ENCODE peak calls at places on chromosomes 3 and 15, in six cellular contexts. C, D, R, Q, G and V are unnamed samples.

GRCh38 chr3:106157411-106157810 is 288.6 kb upstream of the CBLB start:
- DNase-seq in C (no peak), D (no peak), R (no peak), Q (no peak), G (no peak), V (no peak)

GRCh38 chr15:63030101-63030528 is 12.4 kb upstream of the TPM1 start:
- DNase-seq in C (peak; percentile 63), D (no peak), R (no peak), Q (no peak), G (peak; percentile 26), V (no peak)

GRCh38 chr3:48423883-48424695 is 5.8 kb downstream of the PLXNB1 start:
- DNase-seq in C (no peak), D (no peak), R (no peak), Q (no peak), G (no peak), V (no peak)

GRCh38 chr3:188133646-188134045 is 20.3 kb upstream of the LPP start:
- DNase-seq in C (peak; percentile 46), D (no peak), R (no peak), Q (no peak), G (peak; percentile 73), V (no peak)

GRCh38 chr3:170726976-170727661 is 141.2 kb upstream of the SLC7A14 start:
- DNase-seq in C (peak; percentile 94), D (no peak), R (no peak), Q (peak; percentile 65), G (peak; percentile 92), V (no peak)

GRCh38 chr3:144556392-144556791 is 584.8 kb downstream of the DIPK2A start:
- DNase-seq in C (peak; percentile 7), D (no peak), R (no peak), Q (no peak), G (peak; percentile 27), V (no peak)

GRCh38 chr15:27237319-27237939 is 266.4 kb downstream of the GABRG3 start:
- DNase-seq in C (no peak), D (no peak), R (no peak), Q (no peak), G (no peak), V (no peak)

GRCh38 chr15:76998661-76999285 is 3.8 kb downstream of the PSTPIP1 start:
- DNase-seq in C (no peak), D (no peak), R (no peak), Q (no peak), G (no peak), V (no peak)

GRCh38 chr15:37100109-37100873 is at the start of gene MEIS2:
- DNase-seq in C (peak; percentile 96), D (peak; percentile 90), R (peak; percentile 91), Q (peak; percentile 87), G (peak; percentile 96), V (peak; percentile 83)

GRCh38 chr15:81304226-81304625 is 19.7 kb downstream of the STARD5 start:
- DNase-seq in C (peak; percentile 80), D (no peak), R (no peak), Q (peak; percentile 79), G (peak; percentile 82), V (no peak)

GRCh38 chr15:25177955-25178801 is 223.4 kb downstream of the SNRPN start:
- DNase-seq in C (no peak), D (peak; percentile 7), R (no peak), Q (no peak), G (no peak), V (no peak)

GRCh38 chr3:126356373-126357298 is 572 bp downstream of the KLF15 start:
- DNase-seq in C (no peak), D (no peak), R (no peak), Q (no peak), G (no peak), V (peak; percentile 24)

GRCh38 chr3:151159806-151160205 is 43.2 kb downstream of the GPR171 start:
- DNase-seq in C (no peak), D (no peak), R (no peak), Q (no peak), G (no peak), V (no peak)

GRCh38 chr15:66565141-66565595 is 630 bp downstream of the LCTL start:
- DNase-seq in C (no peak), D (no peak), R (no peak), Q (no peak), G (no peak), V (no peak)

GRCh38 chr3:21729331-21729730 is 21.7 kb downstream of the ZNF385D start:
- DNase-seq in C (no peak), D (no peak), R (peak; percentile 94), Q (no peak), G (no peak), V (no peak)

GRCh38 chr15:97654677-97655076 is 305.8 kb upstream of the ARRDC4 start:
- DNase-seq in C (no peak), D (no peak), R (no peak), Q (no peak), G (no peak), V (no peak)

GRCh38 chr15:29106116-29106515 is 163.5 kb downstream of the NSMCE3 start:
- DNase-seq in C (no peak), D (no peak), R (no peak), Q (no peak), G (no peak), V (no peak)

GRCh38 chr3:134361162-134361831 is 12.9 kb downstream of the AMOTL2 start:
- DNase-seq in C (no peak), D (no peak), R (no peak), Q (no peak), G (no peak), V (no peak)
- H3K4me1 ChIP-seq in C (peaks cover 82% of the 10 kb centered on the region), D (peaks cover 23% of the 10 kb centered on the region), R (peaks cover 23% of the 10 kb centered on the region), Q (peaks cover 82% of the 10 kb centered on the region), G (peaks cover 79% of the 10 kb centered on the region), V (peaks cover 51% of the 10 kb centered on the region)

GRCh38 chr15:41972341-41973237 is at the start of gene EHD4:
- DNase-seq in C (peak; percentile 99), D (peak; percentile 99), R (peak; percentile 100), Q (peak; percentile 99), G (peak; percentile 99), V (peak; percentile 94)
- H2BK5ac ChIP-seq in C (peak within 1 kb of the TSS; percentile 68), D (no peak within 1 kb of the TSS), R (peak within 1 kb of the TSS; percentile 77), Q (peak within 1 kb of the TSS; percentile 51), G (peak within 1 kb of the TSS; percentile 96), V (peak within 1 kb of the TSS; percentile 92)

DNA sequence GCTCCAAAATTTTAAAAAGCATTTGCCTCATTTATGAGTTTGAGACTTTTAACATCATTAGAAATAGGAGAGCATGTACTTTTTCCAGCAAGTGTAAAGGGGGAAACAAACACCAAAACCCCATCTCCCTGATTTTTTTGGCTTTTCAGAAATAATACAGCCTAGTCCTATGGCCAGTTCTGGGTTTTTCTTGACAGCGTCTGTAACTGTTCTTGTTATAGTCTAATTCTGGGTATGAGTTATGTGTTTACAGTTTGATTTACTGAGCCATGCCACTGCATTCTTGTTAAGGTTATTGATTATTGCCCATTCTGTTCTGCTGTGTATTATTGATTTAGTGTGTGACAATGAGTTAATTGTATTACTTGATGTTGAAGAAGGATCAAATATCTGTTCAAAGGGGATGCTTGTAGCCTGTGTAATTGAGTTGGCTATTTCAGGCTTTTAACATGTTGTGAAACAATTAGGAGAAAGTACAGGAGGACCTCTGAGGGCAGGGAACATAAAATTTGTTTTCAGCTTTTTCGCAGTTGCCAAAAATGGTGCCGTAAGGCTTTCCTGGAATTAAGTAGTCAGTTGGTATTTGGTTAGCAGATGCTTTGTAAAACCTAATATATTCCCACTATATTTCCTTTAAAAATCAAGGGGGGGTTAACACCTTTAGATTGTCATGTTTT is 46.1 kb downstream of the MBNL1 start:
- DNase-seq in C (no peak), D (no peak), R (no peak), Q (no peak), G (no peak), V (no peak)
- H3K4me1 ChIP-seq in C (peaks cover 11% of the 10 kb centered on the region), D (no peaks in the 10 kb centered on the region), R (no peaks in the 10 kb centered on the region), Q (no peaks in the 10 kb centered on the region), G (no peaks in the 10 kb centered on the region), V (no peaks in the 10 kb centered on the region)

GRCh38 chr3:180215866-180216265 is 179.1 kb upstream of the PEX5L start:
- DNase-seq in C (no peak), D (no peak), R (no peak), Q (no peak), G (no peak), V (no peak)
- H2BK5ac ChIP-seq in C (no peak overlapping the region), D (no peak overlapping the region), R (no peak overlapping the region), Q (no peak overlapping the region), G (no peak overlapping the region), V (no peak overlapping the region)

DNA sequence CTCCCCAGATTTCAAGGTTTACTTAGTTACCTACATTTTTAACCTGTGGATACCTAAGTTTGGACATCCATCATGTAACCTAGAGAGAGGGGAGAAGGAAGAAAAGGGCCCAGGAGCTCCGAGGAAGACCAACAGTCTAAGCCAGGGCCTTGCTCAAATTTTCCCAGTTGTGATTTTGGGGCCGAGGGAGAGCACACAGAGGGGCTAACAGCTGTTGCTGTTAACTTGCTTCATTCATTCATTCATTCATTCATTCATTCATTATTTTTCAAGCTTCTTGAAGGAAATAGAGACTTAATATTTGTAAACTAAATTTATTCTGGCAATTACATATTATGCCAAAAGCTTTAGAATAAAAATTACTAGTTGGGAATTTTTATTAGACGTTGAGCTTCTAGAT is 22.9 kb downstream of the SYNM start:
- DNase-seq in C (no peak), D (no peak), R (no peak), Q (no peak), G (no peak), V (no peak)
- H3K4me1 ChIP-seq in C (peaks cover 14% of the 10 kb centered on the region), D (no peaks in the 10 kb centered on the region), R (peaks cover 6% of the 10 kb centered on the region), Q (peaks cover 36% of the 10 kb centered on the region), G (peaks cover 39% of the 10 kb centered on the region), V (peaks cover 32% of the 10 kb centered on the region)

GRCh38 chr15:42220216-42220615 is 12.1 kb upstream of the VPS39 start:
- DNase-seq in C (no peak), D (no peak), R (no peak), Q (no peak), G (no peak), V (no peak)

GRCh38 chr15:42213481-42213880 is 5.4 kb upstream of the VPS39 start:
- DNase-seq in C (no peak), D (no peak), R (no peak), Q (no peak), G (no peak), V (no peak)

GRCh38 chr15:42214600-42214999 is 6.5 kb upstream of the VPS39 start:
- DNase-seq in C (no peak), D (no peak), R (no peak), Q (no peak), G (no peak), V (no peak)

GRCh38 chr15:42218953-42219596 is 11.0 kb upstream of the VPS39 start:
- DNase-seq in C (no peak), D (no peak), R (no peak), Q (no peak), G (no peak), V (no peak)

GRCh38 chr15:42215854-42216829 is 8.0 kb upstream of the VPS39 start:
- DNase-seq in C (no peak), D (no peak), R (peak; percentile 11), Q (no peak), G (no peak), V (no peak)
- H2BK5ac ChIP-seq in C (no peak overlapping the region), D (no peak overlapping the region), R (no peak overlapping the region), Q (no peak overlapping the region), G (no peak overlapping the region), V (no peak overlapping the region)